ENCODE peak calls at places on chromosomes 13 and 19, in ten cellular contexts. C is transverse colon, U is tibial nerve, D is right lobe of liver, P is ovary, R is heart left ventricle, M is stomach, H is breast epithelium, W is body of pancreas, Q is adrenal gland. A is an unnamed sample. For H3K27me3 and H3K36me3, the result is how much of the 10 kb centered on the place peaks cover.

GRCh38 chr13:72570019-72570418 is 157.4 kb downstream of the MZT1 start:
- DNase-seq in C (no peak), U (no peak), D (no peak), P (no peak), R (no peak), M (no peak), H (no peak), W (no peak), Q (no peak), A (no peak)

GRCh38 chr19:57664269-57665127 is 4.2 kb upstream of the ZSCAN4 start:
- DNase-seq in C (peak), U (no peak), D (peak), P (peak), R (peak), M (peak), H (no peak), W (peak), Q (peak), A (no peak)

GRCh38 chr19:35345671-35346111 is 2.0 kb upstream of the FFAR1 start:
- DNase-seq in C (no peak), U (no peak), D (no peak), P (peak), R (no peak), M (no peak), H (no peak), W (no peak), Q (no peak), A (no peak)

GRCh38 chr19:11617207-11618062 is 20.2 kb downstream of the ZNF627 start:
- DNase-seq in C (no peak), U (no peak), D (no peak), P (no peak), R (no peak), M (no peak), H (no peak), W (no peak), Q (no peak), A (no peak)

GRCh38 chr13:34733720-34734119 is 208.3 kb upstream of the NBEA start:
- DNase-seq in C (no peak), U (no peak), D (no peak), P (no peak), R (no peak), M (no peak), H (no peak), W (no peak), Q (no peak), A (no peak)

GRCh38 chr13:22836475-22836874 is 344.3 kb upstream of the SGCG start:
- DNase-seq in C (no peak), U (no peak), D (no peak), P (no peak), R (no peak), M (no peak), H (no peak), W (no peak), Q (no peak), A (no peak)

GRCh38 chr19:50357178-50358100 is 8.0 kb downstream of the NAPSA start:
- DNase-seq in C (peak), U (peak), D (peak), P (peak), R (peak), M (peak), H (peak), W (peak), Q (peak), A (no peak)

GRCh38 chr13:113806526-113806925 is 47.5 kb downstream of the TMEM255B start:
- DNase-seq in C (no peak), U (no peak), D (no peak), P (no peak), R (no peak), M (no peak), H (no peak), W (no peak), Q (no peak), A (no peak)

GRCh38 chr13:74891610-74892009 is 590.4 kb downstream of the TBC1D4 start:
- DNase-seq in C (no peak), U (no peak), D (no peak), P (no peak), R (no peak), M (no peak), H (no peak), W (no peak), Q (no peak), A (no peak)

GRCh38 chr13:38202730-38203129 is 146.9 kb upstream of the UFM1 start:
- DNase-seq in C (no peak), U (no peak), D (no peak), P (no peak), R (no peak), M (no peak), H (no peak), W (no peak), Q (no peak), A (no peak)
- H3K27me3 ChIP-seq in C (under half), U (under half), D (under half), P (under half), R (under half), M (under half), H (under half), W (under half), Q (under half), A (under half)

DNA sequence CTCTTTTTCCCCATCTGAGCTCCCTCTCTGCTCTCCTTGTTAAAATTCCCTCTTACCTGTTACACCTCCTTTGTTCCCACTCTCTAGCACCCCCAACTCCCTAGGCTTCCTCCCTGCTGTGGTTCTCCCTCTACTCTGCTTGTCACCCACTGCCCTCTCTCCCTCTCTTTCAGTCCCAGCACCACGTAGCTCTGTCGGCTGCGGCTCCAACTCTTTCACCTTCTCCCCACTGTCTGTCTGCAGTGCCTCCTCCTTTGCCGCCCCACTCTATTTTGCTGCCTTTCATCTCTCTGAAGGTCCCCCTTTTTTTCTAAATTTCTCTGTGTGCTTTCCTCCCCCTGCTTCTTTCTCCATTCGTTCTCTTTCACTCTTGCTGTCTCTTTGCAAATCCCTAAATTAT is 1.1 kb downstream of the ZNF836 start:
- DNase-seq in C (no peak), U (no peak), D (no peak), P (no peak), R (no peak), M (no peak), H (no peak), W (peak), Q (peak), A (no peak)
- TF ChIP-seq POLR2A in C (no peak), U (no peak), D (no peak), P (no peak), R (no peak), M (no peak), H (no peak), W (no peak), Q (peak), A (no peak)

GRCh38 chr19:1009043-1009975 is 9.1 kb downstream of the GRIN3B start:
- DNase-seq in C (peak), U (no peak), D (peak), P (peak), R (no peak), M (no peak), H (no peak), W (no peak), Q (no peak), A (no peak)

GRCh38 chr19:1008268-1009042 is 8.2 kb downstream of the GRIN3B start:
- DNase-seq in C (no peak), U (no peak), D (peak), P (no peak), R (no peak), M (no peak), H (no peak), W (no peak), Q (no peak), A (no peak)

GRCh38 chr19:1011831-1012333 is 9.0 kb downstream of the TMEM259 start:
- DNase-seq in C (no peak), U (no peak), D (peak), P (no peak), R (no peak), M (no peak), H (no peak), W (no peak), Q (no peak), A (no peak)

GRCh38 chr19:1010586-1011510 is 10.1 kb downstream of the TMEM259 start:
- DNase-seq in C (no peak), U (no peak), D (peak), P (no peak), R (no peak), M (no peak), H (no peak), W (no peak), Q (no peak), A (no peak)

DNA sequence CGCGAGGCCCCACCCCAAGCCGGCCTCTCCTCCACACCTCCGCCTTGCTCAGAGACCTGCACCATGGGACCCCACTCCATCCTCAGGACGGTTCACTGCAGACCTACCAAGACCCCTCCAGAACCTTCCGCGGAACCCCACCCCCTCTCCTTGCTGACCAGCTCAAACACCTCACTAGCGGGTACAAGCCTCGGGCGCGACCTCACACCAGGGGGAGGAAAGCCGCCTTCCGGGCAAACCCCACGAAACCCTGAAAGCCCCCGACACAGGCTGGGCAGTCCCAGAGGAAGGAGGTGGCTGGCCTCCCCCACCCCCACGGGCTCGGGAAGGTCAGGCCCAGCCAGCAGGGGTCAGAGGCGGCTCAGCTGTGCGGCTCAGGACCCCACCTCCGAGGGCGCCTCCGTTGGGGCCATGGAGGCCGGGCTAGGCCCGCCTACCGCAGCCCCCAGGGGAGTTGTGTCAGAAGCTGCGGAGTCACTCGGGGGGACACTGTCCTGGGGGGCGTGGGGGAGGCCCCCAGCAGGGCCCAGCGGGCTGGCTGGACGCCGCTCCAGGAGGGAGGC is 9.8 kb downstream of the GRIN3B start:
- DNase-seq in C (no peak), U (no peak), D (no peak), P (no peak), R (no peak), M (no peak), H (no peak), W (no peak), Q (no peak), A (no peak)
- H3K36me3 ChIP-seq in C (under half), U (half or more), D (under half), P (under half), R (half or more), M (half or more), H (under half), W (under half), Q (under half), A (under half)

GRCh38 chr13:112119192-112120030 is 52.5 kb downstream of the SOX1 start:
- DNase-seq in C (no peak), U (no peak), D (no peak), P (no peak), R (no peak), M (peak), H (no peak), W (no peak), Q (no peak), A (no peak)

GRCh38 chr13:112118451-112119064 is 51.6 kb downstream of the SOX1 start:
- DNase-seq in C (no peak), U (no peak), D (no peak), P (no peak), R (no peak), M (peak), H (no peak), W (no peak), Q (no peak), A (no peak)

GRCh38 chr13:112117258-112117954 is 50.5 kb downstream of the SOX1 start:
- DNase-seq in C (no peak), U (no peak), D (no peak), P (no peak), R (no peak), M (peak), H (no peak), W (no peak), Q (no peak), A (no peak)

GRCh38 chr13:112116187-112116950 is 49.4 kb downstream of the SOX1 start:
- DNase-seq in C (no peak), U (no peak), D (no peak), P (no peak), R (no peak), M (peak), H (no peak), W (no peak), Q (peak), A (no peak)

DNA sequence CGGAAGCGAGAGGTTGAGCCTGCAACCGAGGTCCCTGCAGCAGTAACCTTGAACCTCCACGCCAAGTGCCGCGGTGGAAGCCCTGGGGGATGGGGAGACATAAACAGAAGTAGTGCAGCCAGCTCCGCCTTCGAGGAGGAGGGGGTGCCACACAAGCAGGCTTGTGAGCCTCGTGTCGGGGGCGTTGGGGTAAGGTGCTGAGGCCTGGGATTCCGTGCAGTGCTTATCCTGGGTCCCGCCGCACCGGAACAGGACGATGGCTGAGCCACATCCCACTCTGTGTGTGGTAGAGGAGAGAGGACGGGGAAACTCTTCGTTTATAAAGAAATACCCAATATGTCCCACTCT is 51.0 kb downstream of the SOX1 start:
- DNase-seq in C (no peak), U (no peak), D (no peak), P (no peak), R (no peak), M (peak), H (no peak), W (no peak), Q (no peak), A (no peak)
- H3K27me3 ChIP-seq in C (under half), U (under half), D (under half), P (under half), R (under half), M (half or more), H (under half), W (under half), Q (under half), A (under half)

DNA sequence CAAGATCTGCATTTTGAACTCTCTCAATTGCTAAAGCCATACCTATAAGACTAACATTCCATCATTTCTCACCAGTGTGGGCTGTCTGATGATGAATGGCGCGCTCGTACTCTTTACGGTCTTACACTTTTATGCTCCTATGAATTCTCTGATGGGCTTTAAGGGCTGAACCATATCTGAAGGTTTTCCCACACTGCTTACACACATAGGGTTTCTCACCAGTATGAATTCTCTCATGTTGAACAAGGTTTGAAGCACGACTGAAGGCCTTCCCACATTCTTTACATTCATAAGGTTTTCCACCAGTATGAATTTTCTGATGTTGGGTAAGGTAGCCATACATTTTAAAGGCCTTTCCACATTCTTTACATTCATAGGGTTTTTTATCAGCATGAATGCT is 18.8 kb upstream of the ZNF607 start:
- DNase-seq in C (no peak), U (no peak), D (no peak), P (no peak), R (no peak), M (no peak), H (no peak), W (no peak), Q (no peak), A (no peak)
- TF ChIP-seq POLR2A in C (no peak), U (no peak), D (no peak), P (no peak), R (no peak), M (no peak), H (no peak), W (no peak), Q (no peak), A (no peak)

GRCh38 chr13:110133425-110134235 is 173.3 kb downstream of the COL4A1 start:
- DNase-seq in C (no peak), U (no peak), D (no peak), P (no peak), R (no peak), M (no peak), H (no peak), W (no peak), Q (no peak), A (no peak)
- H3K36me3 ChIP-seq in C (under half), U (under half), D (under half), P (under half), R (under half), M (under half), H (under half), W (under half), Q (under half), A (under half)

GRCh38 chr19:3268326-3268725 is 43.9 kb downstream of the CELF5 start:
- DNase-seq in C (no peak), U (no peak), D (no peak), P (no peak), R (no peak), M (no peak), H (no peak), W (no peak), Q (no peak), A (no peak)
- H3K27me3 ChIP-seq in C (half or more), U (under half), D (under half), P (under half), R (under half), M (half or more), H (under half), W (under half), Q (under half), A (under half)

GRCh38 chr19:44897835-44898234 is 6.8 kb downstream of the TOMM40 start:
- DNase-seq in C (no peak), U (no peak), D (no peak), P (no peak), R (no peak), M (no peak), H (no peak), W (no peak), Q (no peak), A (no peak)

GRCh38 chr19:44904426-44904994 is 1.1 kb upstream of the APOE start:
- DNase-seq in C (no peak), U (no peak), D (no peak), P (no peak), R (no peak), M (no peak), H (no peak), W (no peak), Q (peak), A (no peak)

GRCh38 chr19:44903602-44904425 is 1.8 kb upstream of the APOE start:
- DNase-seq in C (peak), U (peak), D (peak), P (peak), R (peak), M (peak), H (peak), W (peak), Q (peak), A (no peak)

GRCh38 chr19:44903216-44903601 is 2.4 kb upstream of the APOE start:
- DNase-seq in C (no peak), U (no peak), D (no peak), P (no peak), R (no peak), M (no peak), H (no peak), W (no peak), Q (no peak), A (no peak)

GRCh38 chr19:44900328-44901244 is 5.0 kb upstream of the APOE start:
- DNase-seq in C (no peak), U (no peak), D (no peak), P (no peak), R (no peak), M (no peak), H (no peak), W (no peak), Q (no peak), A (no peak)
- TF ChIP-seq POLR2A in C (no peak), U (no peak), D (no peak), P (no peak), R (no peak), M (no peak), H (no peak), W (no peak), Q (no peak), A (no peak)

GRCh38 chr13:110456550-110456949 is 105.0 kb downstream of the RAB20 start:
- DNase-seq in C (no peak), U (no peak), D (no peak), P (no peak), R (no peak), M (no peak), H (no peak), W (no peak), Q (no peak), A (no peak)

GRCh38 chr13:110458017-110458416 is 103.5 kb downstream of the RAB20 start:
- DNase-seq in C (no peak), U (no peak), D (no peak), P (no peak), R (no peak), M (no peak), H (no peak), W (no peak), Q (no peak), A (no peak)

GRCh38 chr13:110457361-110457760 is 104.2 kb downstream of the RAB20 start:
- DNase-seq in C (no peak), U (no peak), D (no peak), P (no peak), R (no peak), M (no peak), H (no peak), W (no peak), Q (no peak), A (no peak)

GRCh38 chr13:110455941-110456340 is 105.6 kb downstream of the RAB20 start:
- DNase-seq in C (peak), U (peak), D (peak), P (peak), R (peak), M (peak), H (peak), W (peak), Q (peak), A (no peak)

GRCh38 chr13:110458594-110459365 is 102.7 kb downstream of the RAB20 start:
- DNase-seq in C (no peak), U (no peak), D (no peak), P (no peak), R (no peak), M (no peak), H (no peak), W (no peak), Q (no peak), A (no peak)
- H3K36me3 ChIP-seq in C (under half), U (half or more), D (under half), P (under half), R (half or more), M (half or more), H (under half), W (under half), Q (under half), A (under half)